ENCODE peak calls at places on chromosomes 7 and 10, in four cellular contexts. V is HL-60; N is activated T-cell treated with anti-CD3 and anti-CD28 coated beads, Interleukin-2, amount 50 U/mL, for 4 hours; H is EL. B is an unnamed sample.

GRCh38 chr10:69558559-69558958 is 14.7 kb downstream of the NEUROG3 start:
- DNase-seq in V (no peak), N (no peak), H (no peak), B (no peak)

GRCh38 chr7:137801003-137801402 is 45.8 kb downstream of the DGKI start:
- DNase-seq in V (no peak), N (no peak), H (peak), B (peak)

GRCh38 chr10:126014309-126014708 is 117.9 kb downstream of the FANK1 start:
- DNase-seq in V (no peak), N (no peak), H (peak), B (peak)

GRCh38 chr10:435397-435796 is 254.1 kb downstream of the DIP2C start:
- DNase-seq in V (no peak), N (no peak), H (no peak), B (no peak)

GRCh38 chr10:2798340-2798739 is 269.0 kb upstream of the PFKP start:
- DNase-seq in V (no peak), N (no peak), H (no peak), B (no peak)

GRCh38 chr7:156504687-156505545 is 135.7 kb upstream of the RNF32 start:
- DNase-seq in V (no peak), N (no peak), H (no peak), B (no peak)

GRCh38 chr7:140672382-140673062 is at the start of gene ADCK2:
- DNase-seq in V (no peak), N (peak), H (peak), B (no peak)

GRCh38 chr7:69864283-69864682 is 266.0 kb downstream of the AUTS2 start:
- DNase-seq in V (no peak), N (no peak), H (no peak), B (no peak)

GRCh38 chr7:95126053-95126709 is 198.2 kb downstream of the PON1 start:
- DNase-seq in V (no peak), N (no peak), H (no peak), B (no peak)

GRCh38 chr7:2913760-2914387 is 69.8 kb upstream of the GNA12 start:
- DNase-seq in V (no peak), N (no peak), H (no peak), B (no peak)

GRCh38 chr7:158655507-158655906 is 49.1 kb downstream of the NCAPG2 start:
- DNase-seq in V (no peak), N (no peak), H (no peak), B (no peak)

GRCh38 chr7:80210400-80210799 is 75.8 kb downstream of the GNAI1 start:
- DNase-seq in V (no peak), N (no peak), H (no peak), B (no peak)

GRCh38 chr7:24123061-24123460 is 160.9 kb upstream of the NPY start:
- DNase-seq in V (no peak), N (no peak), H (no peak), B (no peak)

GRCh38 chr7:77415474-77415821 is 701 bp downstream of the GSAP start:
- DNase-seq in V (no peak), N (peak), H (peak), B (no peak)

GRCh38 chr7:21345361-21345760 is 82.5 kb upstream of the SP4 start:
- DNase-seq in V (no peak), N (no peak), H (no peak), B (no peak)

GRCh38 chr7:22117222-22117621 is 171.5 kb upstream of the CDCA7L start:
- DNase-seq in V (no peak), N (no peak), H (no peak), B (no peak)

GRCh38 chr7:70795948-70796347 is 336.0 kb upstream of the GALNT17 start:
- DNase-seq in V (no peak), N (no peak), H (no peak), B (no peak)

GRCh38 chr7:148255333-148255732 is 335.2 kb upstream of the C7orf33 start:
- DNase-seq in V (no peak), N (no peak), H (no peak), B (peak)

GRCh38 chr7:19376591-19376990 is 231.4 kb upstream of the FERD3L start:
- DNase-seq in V (no peak), N (no peak), H (no peak), B (no peak)

GRCh38 chr7:146713907-146714306 is 597.3 kb downstream of the CNTNAP2 start:
- DNase-seq in V (no peak), N (no peak), H (no peak), B (no peak)

GRCh38 chr10:132862485-132863420 is 76.8 kb upstream of the NKX6-2 start:
- DNase-seq in V (peak), N (peak), H (no peak), B (no peak)

GRCh38 chr10:101761226-101761625 is 14.7 kb downstream of the FGF8 start:
- DNase-seq in V (no peak), N (no peak), H (no peak), B (no peak)

GRCh38 chr7:116499168-116500070 is at the start of gene CAV2:
- DNase-seq in V (no peak), N (no peak), H (peak), B (peak)

B was measured in astrocyte of the spinal cord.